ENCODE peak calls at places on chromosomes 11 and 22, in six cellular contexts. One of them, this sample, is unnamed.

GRCh38 chr11:66330931-66331330 is 5.3 kb downstream of the RIN1 start:
- DNase-seq in H9: no peak
- DNase-seq in tibial nerve: no peak
- DNase-seq in heart left ventricle: no peak
- DNase-seq in sigmoid colon: no peak
- DNase-seq in breast epithelium: no peak
- DNase-seq in this sample: no peak

GRCh38 chr11:119365071-119365591 is 16.4 kb downstream of the USP2 start:
- DNase-seq in H9: no peak
- DNase-seq in tibial nerve: no peak
- DNase-seq in heart left ventricle: no peak
- DNase-seq in sigmoid colon: no peak
- DNase-seq in breast epithelium: no peak
- DNase-seq in this sample: peak; percentile 35

GRCh38 chr11:35859311-35859710 is 84.6 kb upstream of the LDLRAD3 start:
- DNase-seq in H9: no peak
- DNase-seq in tibial nerve: no peak
- DNase-seq in heart left ventricle: no peak
- DNase-seq in sigmoid colon: no peak
- DNase-seq in breast epithelium: no peak
- DNase-seq in this sample: no peak

GRCh38 chr22:24985824-24986214 is 33.3 kb downstream of the KIAA1671 start:
- DNase-seq in H9: no peak
- DNase-seq in tibial nerve: no peak
- DNase-seq in heart left ventricle: peak; percentile 72
- DNase-seq in sigmoid colon: no peak
- DNase-seq in breast epithelium: no peak
- DNase-seq in this sample: no peak

GRCh38 chr22:38953577-38954413 is 3.6 kb upstream of the APOBEC3A start:
- DNase-seq in H9: no peak
- DNase-seq in tibial nerve: no peak
- DNase-seq in heart left ventricle: no peak
- DNase-seq in sigmoid colon: peak; percentile 54
- DNase-seq in breast epithelium: peak; percentile 17
- DNase-seq in this sample: no peak

GRCh38 chr22:43824724-43825485 is 12.8 kb upstream of the EFCAB6 start:
- DNase-seq in H9: peak; percentile 45
- DNase-seq in tibial nerve: no peak
- DNase-seq in heart left ventricle: no peak
- DNase-seq in sigmoid colon: no peak
- DNase-seq in breast epithelium: no peak
- DNase-seq in this sample: peak; percentile 54

GRCh38 chr11:71129624-71130023 is 122.8 kb downstream of the SHANK2 start:
- DNase-seq in H9: no peak
- DNase-seq in tibial nerve: no peak
- DNase-seq in heart left ventricle: no peak
- DNase-seq in sigmoid colon: no peak
- DNase-seq in breast epithelium: no peak
- DNase-seq in this sample: no peak

GRCh38 chr11:69490516-69490915 is 9.1 kb downstream of the LINC01488 start:
- DNase-seq in H9: no peak
- DNase-seq in tibial nerve: no peak
- DNase-seq in heart left ventricle: peak; percentile 6
- DNase-seq in sigmoid colon: no peak
- DNase-seq in breast epithelium: no peak
- DNase-seq in this sample: no peak

GRCh38 chr11:73965076-73965763 is 14.4 kb downstream of the DNAJB13 start:
- DNase-seq in H9: no peak
- DNase-seq in tibial nerve: no peak
- DNase-seq in heart left ventricle: no peak
- DNase-seq in sigmoid colon: no peak
- DNase-seq in breast epithelium: no peak
- DNase-seq in this sample: no peak

GRCh38 chr22:17131686-17132085 is 10.5 kb upstream of the TMEM121B start:
- DNase-seq in H9: no peak
- DNase-seq in tibial nerve: no peak
- DNase-seq in heart left ventricle: no peak
- DNase-seq in sigmoid colon: peak; percentile 28
- DNase-seq in breast epithelium: no peak
- DNase-seq in this sample: peak; percentile 70

GRCh38 chr22:45632791-45633515 is 38.7 kb upstream of the ATXN10 start:
- DNase-seq in H9: no peak
- DNase-seq in tibial nerve: no peak
- DNase-seq in heart left ventricle: no peak
- DNase-seq in sigmoid colon: peak; percentile 51
- DNase-seq in breast epithelium: no peak
- DNase-seq in this sample: peak; percentile 63

GRCh38 chr11:59573216-59573615 is 42.4 kb downstream of the OSBP start:
- DNase-seq in H9: no peak
- DNase-seq in tibial nerve: no peak
- DNase-seq in heart left ventricle: no peak
- DNase-seq in sigmoid colon: no peak
- DNase-seq in breast epithelium: no peak
- DNase-seq in this sample: no peak

GRCh38 chr11:2777871-2778629 is 78.3 kb upstream of the KCNQ1OT1 start:
- DNase-seq in H9: peak; percentile 31
- DNase-seq in tibial nerve: peak; percentile 12
- DNase-seq in heart left ventricle: peak; percentile 44
- DNase-seq in sigmoid colon: peak; percentile 69
- DNase-seq in breast epithelium: peak; percentile 20
- DNase-seq in this sample: peak; percentile 43

GRCh38 chr22:36419177-36419911 is 31.6 kb upstream of the MYH9 start:
- DNase-seq in H9: no peak
- DNase-seq in tibial nerve: peak; percentile 38
- DNase-seq in heart left ventricle: peak; percentile 61
- DNase-seq in sigmoid colon: peak; percentile 81
- DNase-seq in breast epithelium: peak; percentile 60
- DNase-seq in this sample: peak; percentile 69

GRCh38 chr11:112961146-112961668 is at the start of gene NCAM1:
- DNase-seq in H9: peak; percentile 97
- DNase-seq in tibial nerve: peak; percentile 21
- DNase-seq in heart left ventricle: peak; percentile 92
- DNase-seq in sigmoid colon: peak; percentile 87
- DNase-seq in breast epithelium: no peak
- DNase-seq in this sample: peak; percentile 98

GRCh38 chr11:73542175-73542574 is 55.7 kb downstream of the FAM168A start:
- DNase-seq in H9: no peak
- DNase-seq in tibial nerve: no peak
- DNase-seq in heart left ventricle: no peak
- DNase-seq in sigmoid colon: no peak
- DNase-seq in breast epithelium: no peak
- DNase-seq in this sample: no peak

GRCh38 chr11:122491486-122491885 is 164.0 kb upstream of the UBASH3B start:
- DNase-seq in H9: no peak
- DNase-seq in tibial nerve: no peak
- DNase-seq in heart left ventricle: no peak
- DNase-seq in sigmoid colon: no peak
- DNase-seq in breast epithelium: peak; percentile 27
- DNase-seq in this sample: no peak

GRCh38 chr11:72764503-72764902 is 12.3 kb upstream of the ARAP1 start:
- DNase-seq in H9: peak; percentile 96
- DNase-seq in tibial nerve: no peak
- DNase-seq in heart left ventricle: no peak
- DNase-seq in sigmoid colon: no peak
- DNase-seq in breast epithelium: no peak
- DNase-seq in this sample: peak; percentile 91

GRCh38 chr11:62726156-62727006 is 876 bp downstream of the HNRNPUL2 start:
- DNase-seq in H9: no peak
- DNase-seq in tibial nerve: no peak
- DNase-seq in heart left ventricle: peak; percentile 37
- DNase-seq in sigmoid colon: peak; percentile 73
- DNase-seq in breast epithelium: no peak
- DNase-seq in this sample: peak; percentile 58

GRCh38 chr22:32612834-32613233 is 138.2 kb downstream of the FBXO7 start:
- DNase-seq in H9: no peak
- DNase-seq in tibial nerve: no peak
- DNase-seq in heart left ventricle: no peak
- DNase-seq in sigmoid colon: no peak
- DNase-seq in breast epithelium: no peak
- DNase-seq in this sample: no peak

GRCh38 chr11:926341-926916 is 759 bp downstream of the AP2A2 start:
- DNase-seq in H9: no peak
- DNase-seq in tibial nerve: no peak
- DNase-seq in heart left ventricle: peak; percentile 61
- DNase-seq in sigmoid colon: no peak
- DNase-seq in breast epithelium: no peak
- DNase-seq in this sample: peak; percentile 58

GRCh38 chr11:63282579-63282978 is 39.2 kb upstream of the SLC22A25 start:
- DNase-seq in H9: no peak
- DNase-seq in tibial nerve: no peak
- DNase-seq in heart left ventricle: no peak
- DNase-seq in sigmoid colon: no peak
- DNase-seq in breast epithelium: no peak
- DNase-seq in this sample: no peak

GRCh38 chr11:64802370-64803162 is 448 bp downstream of the MAP4K2 start:
- DNase-seq in H9: no peak
- DNase-seq in tibial nerve: no peak
- DNase-seq in heart left ventricle: no peak
- DNase-seq in sigmoid colon: peak; percentile 69
- DNase-seq in breast epithelium: no peak
- DNase-seq in this sample: no peak

GRCh38 chr11:36817336-36817965 is 219.4 kb upstream of the RAG2 start:
- DNase-seq in H9: no peak
- DNase-seq in tibial nerve: no peak
- DNase-seq in heart left ventricle: no peak
- DNase-seq in sigmoid colon: no peak
- DNase-seq in breast epithelium: no peak
- DNase-seq in this sample: no peak

GRCh38 chr22:41206719-41207118 is 1.6 kb downstream of the L3MBTL2 start:
- DNase-seq in H9: no peak
- DNase-seq in tibial nerve: no peak
- DNase-seq in heart left ventricle: no peak
- DNase-seq in sigmoid colon: no peak
- DNase-seq in breast epithelium: no peak
- DNase-seq in this sample: no peak

GRCh38 chr11:61108847-61109585 is 6.7 kb downstream of the CD5 start:
- DNase-seq in H9: no peak
- DNase-seq in tibial nerve: no peak
- DNase-seq in heart left ventricle: no peak
- DNase-seq in sigmoid colon: no peak
- DNase-seq in breast epithelium: no peak
- DNase-seq in this sample: no peak

GRCh38 chr11:59200421-59200746 is 12.3 kb downstream of the MPEG1 start:
- DNase-seq in H9: no peak
- DNase-seq in tibial nerve: no peak
- DNase-seq in heart left ventricle: no peak
- DNase-seq in sigmoid colon: no peak
- DNase-seq in breast epithelium: no peak
- DNase-seq in this sample: no peak

GRCh38 chr11:96465537-96465936 is 75.7 kb downstream of the JRKL start:
- DNase-seq in H9: no peak
- DNase-seq in tibial nerve: no peak
- DNase-seq in heart left ventricle: no peak
- DNase-seq in sigmoid colon: no peak
- DNase-seq in breast epithelium: no peak
- DNase-seq in this sample: no peak

GRCh38 chr11:19770277-19770676 is 57.6 kb downstream of the NAV2 start:
- DNase-seq in H9: no peak
- DNase-seq in tibial nerve: no peak
- DNase-seq in heart left ventricle: no peak
- DNase-seq in sigmoid colon: no peak
- DNase-seq in breast epithelium: no peak
- DNase-seq in this sample: no peak

GRCh38 chr11:30414283-30414682 is 91.4 kb downstream of the ARL14EP start:
- DNase-seq in H9: no peak
- DNase-seq in tibial nerve: no peak
- DNase-seq in heart left ventricle: no peak
- DNase-seq in sigmoid colon: no peak
- DNase-seq in breast epithelium: no peak
- DNase-seq in this sample: no peak
- H3K27me3 ChIP-seq in H9: no peaks in the 10 kb centered on the region
- H3K27me3 ChIP-seq in tibial nerve: no peaks in the 10 kb centered on the region
- H3K27me3 ChIP-seq in heart left ventricle: no peaks in the 10 kb centered on the region
- H3K27me3 ChIP-seq in sigmoid colon: no peaks in the 10 kb centered on the region
- H3K27me3 ChIP-seq in breast epithelium: no peaks in the 10 kb centered on the region
- H3K27me3 ChIP-seq in this sample: peaks cover 13% of the 10 kb centered on the region

GRCh38 chr11:115672999-115673411 is 168.8 kb upstream of the CADM1 start:
- DNase-seq in H9: no peak
- DNase-seq in tibial nerve: no peak
- DNase-seq in heart left ventricle: peak; percentile 54
- DNase-seq in sigmoid colon: peak; percentile 72
- DNase-seq in breast epithelium: peak; percentile 27
- DNase-seq in this sample: no peak

GRCh38 chr11:115670538-115671200 is 166.5 kb upstream of the CADM1 start:
- DNase-seq in H9: no peak
- DNase-seq in tibial nerve: no peak
- DNase-seq in heart left ventricle: no peak
- DNase-seq in sigmoid colon: no peak
- DNase-seq in breast epithelium: no peak
- DNase-seq in this sample: no peak

GRCh38 chr11:115674176-115674575 is 170.0 kb upstream of the CADM1 start:
- DNase-seq in H9: peak; percentile 42
- DNase-seq in tibial nerve: no peak
- DNase-seq in heart left ventricle: no peak
- DNase-seq in sigmoid colon: peak; percentile 42
- DNase-seq in breast epithelium: no peak
- DNase-seq in this sample: peak; percentile 63

GRCh38 chr11:115673720-115674119 is 169.5 kb upstream of the CADM1 start:
- DNase-seq in H9: no peak
- DNase-seq in tibial nerve: no peak
- DNase-seq in heart left ventricle: no peak
- DNase-seq in sigmoid colon: no peak
- DNase-seq in breast epithelium: no peak
- DNase-seq in this sample: no peak

DNA sequence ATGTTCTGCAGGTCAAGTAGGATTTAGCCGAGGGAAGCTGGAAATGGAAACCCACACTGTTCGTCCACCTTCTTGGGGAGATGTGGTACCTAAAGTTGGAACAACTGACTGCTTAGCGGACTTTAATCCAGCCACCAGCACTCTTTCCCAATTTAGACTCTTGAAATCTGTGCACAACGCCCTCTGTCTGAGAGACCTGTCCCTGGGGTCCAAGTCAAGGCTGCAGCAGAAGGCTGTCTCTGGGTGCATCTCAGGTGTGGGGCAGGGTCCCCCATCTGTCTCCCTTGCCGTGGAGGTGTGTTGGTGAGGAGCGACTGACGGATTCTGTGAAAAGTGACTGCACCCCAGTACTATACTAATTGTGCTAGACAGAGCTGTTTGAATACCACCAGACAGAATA is 168.2 kb upstream of the CADM1 start:
- DNase-seq in H9: no peak
- DNase-seq in tibial nerve: no peak
- DNase-seq in heart left ventricle: no peak
- DNase-seq in sigmoid colon: no peak
- DNase-seq in breast epithelium: no peak
- DNase-seq in this sample: no peak
- TF ChIP-seq CTCF in H9: peak; percentile 12
- TF ChIP-seq CTCF in tibial nerve: no peak
- TF ChIP-seq CTCF in heart left ventricle: no peak
- TF ChIP-seq CTCF in sigmoid colon: no peak
- TF ChIP-seq CTCF in breast epithelium: no peak
- TF ChIP-seq CTCF in this sample: no peak

GRCh38 chr11:114059278-114059983 is at the start of gene ZBTB16:
- DNase-seq in H9: peak; percentile 92
- DNase-seq in tibial nerve: peak; percentile 79
- DNase-seq in heart left ventricle: peak; percentile 93
- DNase-seq in sigmoid colon: peak; percentile 98
- DNase-seq in breast epithelium: peak; percentile 81
- DNase-seq in this sample: peak; percentile 90
- H3K27me3 ChIP-seq in H9: peaks cover 65% of the 10 kb centered on the region
- H3K27me3 ChIP-seq in tibial nerve: no peaks in the 10 kb centered on the region
- H3K27me3 ChIP-seq in heart left ventricle: no peaks in the 10 kb centered on the region
- H3K27me3 ChIP-seq in sigmoid colon: no peaks in the 10 kb centered on the region
- H3K27me3 ChIP-seq in breast epithelium: no peaks in the 10 kb centered on the region
- H3K27me3 ChIP-seq in this sample: peaks cover 98% of the 10 kb centered on the region

GRCh38 chr11:22169833-22170232 is 23.1 kb upstream of the ANO5 start:
- DNase-seq in H9: no peak
- DNase-seq in tibial nerve: no peak
- DNase-seq in heart left ventricle: no peak
- DNase-seq in sigmoid colon: no peak
- DNase-seq in breast epithelium: no peak
- DNase-seq in this sample: no peak
- TF ChIP-seq CTCF in H9: peak; percentile 68
- TF ChIP-seq CTCF in tibial nerve: no peak
- TF ChIP-seq CTCF in heart left ventricle: peak; percentile 15
- TF ChIP-seq CTCF in sigmoid colon: peak; percentile 26
- TF ChIP-seq CTCF in breast epithelium: no peak
- TF ChIP-seq CTCF in this sample: peak; percentile 71